ENCODE peak calls at places on chromosomes 3 and 15, in nine cellular contexts. Z, X, B, G, R, J, A, F and D are unnamed samples.

GRCh38 chr15:36358094-36358961 is 221.1 kb upstream of the CDIN1 start:
- DNase-seq in Z (no peak), X (peak), B (no peak), G (no peak), R (no peak), J (no peak), A (no peak), F (no peak), D (no peak)

GRCh38 chr3:122245513-122246174 is 62.2 kb downstream of the CASR start:
- DNase-seq in Z (peak), X (peak), B (no peak), G (no peak), R (no peak), J (no peak), A (no peak), F (peak), D (no peak)

GRCh38 chr3:186821429-186822367 is 15.4 kb upstream of the RFC4 start:
- DNase-seq in Z (peak), X (peak), B (no peak), G (peak), R (no peak), J (no peak), A (peak), F (peak), D (no peak)

GRCh38 chr15:26081758-26082068 is 218.6 kb upstream of the ATP10A start:
- DNase-seq in Z (no peak), X (no peak), B (no peak), G (no peak), R (no peak), J (no peak), A (no peak), F (no peak), D (no peak)

GRCh38 chr3:46566040-46566631 is at the start of gene LRRC2:
- DNase-seq in Z (peak), X (peak), B (peak), G (no peak), R (no peak), J (peak), A (peak), F (no peak), D (peak)

GRCh38 chr3:196513697-196514349 is 1.3 kb downstream of the SMCO1 start:
- DNase-seq in Z (no peak), X (peak), B (no peak), G (no peak), R (no peak), J (no peak), A (no peak), F (no peak), D (no peak)

GRCh38 chr3:190424478-190425439 is 24.9 kb downstream of the TMEM207 start:
- DNase-seq in Z (peak), X (peak), B (peak), G (no peak), R (peak), J (peak), A (peak), F (peak), D (peak)

GRCh38 chr3:169058681-169059080 is 604.8 kb downstream of the MECOM start:
- DNase-seq in Z (no peak), X (no peak), B (no peak), G (no peak), R (no peak), J (no peak), A (no peak), F (no peak), D (no peak)

GRCh38 chr15:80777836-80778620 is 1.1 kb upstream of the CEMIP start:
- DNase-seq in Z (no peak), X (no peak), B (no peak), G (no peak), R (no peak), J (no peak), A (no peak), F (peak), D (no peak)

GRCh38 chr15:56442354-56442753 is 22.6 kb downstream of the MNS1 start:
- DNase-seq in Z (no peak), X (no peak), B (no peak), G (no peak), R (no peak), J (no peak), A (no peak), F (no peak), D (no peak)

GRCh38 chr3:58009026-58009748 is 965 bp downstream of the FLNB start:
- DNase-seq in Z (peak), X (no peak), B (no peak), G (peak), R (no peak), J (peak), A (no peak), F (no peak), D (no peak)

GRCh38 chr3:37949866-37950265 is 40.7 kb upstream of the VILL start:
- DNase-seq in Z (no peak), X (no peak), B (no peak), G (no peak), R (no peak), J (no peak), A (no peak), F (no peak), D (no peak)

GRCh38 chr3:129032716-129033115 is 27.9 kb upstream of the GP9 start:
- DNase-seq in Z (no peak), X (no peak), B (no peak), G (no peak), R (no peak), J (no peak), A (no peak), F (no peak), D (no peak)

GRCh38 chr3:126364130-126364695 is 7.0 kb upstream of the KLF15 start:
- DNase-seq in Z (no peak), X (no peak), B (no peak), G (no peak), R (no peak), J (no peak), A (no peak), F (no peak), D (no peak)

GRCh38 chr15:74320358-74321247 is 46.8 kb downstream of the CYP11A1 start:
- DNase-seq in Z (peak), X (no peak), B (peak), G (peak), R (peak), J (no peak), A (peak), F (peak), D (peak)

GRCh38 chr3:196321162-196321561 is 3.1 kb upstream of the DYNLT2B start:
- DNase-seq in Z (no peak), X (no peak), B (no peak), G (no peak), R (no peak), J (no peak), A (peak), F (no peak), D (no peak)

GRCh38 chr15:72796210-72796514 is 12.6 kb upstream of the ADPGK start:
- DNase-seq in Z (no peak), X (no peak), B (peak), G (no peak), R (no peak), J (no peak), A (no peak), F (no peak), D (no peak)

GRCh38 chr3:190307164-190307545 is 15.1 kb downstream of the CLDN1 start:
- DNase-seq in Z (no peak), X (no peak), B (peak), G (no peak), R (no peak), J (no peak), A (no peak), F (peak), D (no peak)